ENCODE peak calls at places on chromosomes 3 and 15, in five cellular contexts. C, M, S, I and X are unnamed samples.

GRCh38 chr3:141385386-141386079 is 17.2 kb downstream of the ZBTB38 start:
- DNase-seq in C (no peak), M (no peak), S (peak; percentile 96), I (no peak), X (no peak)

GRCh38 chr15:94858449-94858848 is 627.1 kb downstream of the MCTP2 start:
- DNase-seq in C (no peak), M (no peak), S (no peak), I (no peak), X (no peak)

GRCh38 chr3:23696842-23697241 is 108.9 kb upstream of the UBE2E1 start:
- DNase-seq in C (no peak), M (no peak), S (no peak), I (no peak), X (no peak)

GRCh38 chr3:152021951-152022461 is 148.6 kb downstream of the SUCNR1 start:
- DNase-seq in C (no peak), M (no peak), S (no peak), I (peak; percentile 60), X (no peak)

GRCh38 chr3:52819936-52820335 is 10.5 kb downstream of the ITIH4 start:
- DNase-seq in C (no peak), M (no peak), S (no peak), I (no peak), X (no peak)

GRCh38 chr3:100226712-100227429 is 33.9 kb upstream of the TBC1D23 start:
- DNase-seq in C (no peak), M (no peak), S (no peak), I (no peak), X (peak; percentile 89)

GRCh38 chr3:12768579-12769527 is 9.8 kb upstream of the TMEM40 start:
- DNase-seq in C (no peak), M (no peak), S (no peak), I (no peak), X (no peak)

GRCh38 chr3:129238945-129239705 is 10.3 kb upstream of the COPG1 start:
- DNase-seq in C (no peak), M (no peak), S (peak; percentile 28), I (no peak), X (no peak)

GRCh38 chr3:184441202-184441900 is 61.5 kb downstream of the CHRD start:
- DNase-seq in C (no peak), M (no peak), S (no peak), I (no peak), X (peak; percentile 54)

GRCh38 chr3:46124216-46125143 is 83.6 kb downstream of the CCR1 start:
- DNase-seq in C (no peak), M (no peak), S (no peak), I (no peak), X (no peak)

GRCh38 chr3:133767607-133768006 is 21.4 kb downstream of the TF start:
- DNase-seq in C (no peak), M (no peak), S (no peak), I (no peak), X (no peak)

GRCh38 chr3:71893702-71894479 is 108.9 kb upstream of the PROK2 start:
- DNase-seq in C (no peak), M (no peak), S (no peak), I (no peak), X (no peak)

DNA sequence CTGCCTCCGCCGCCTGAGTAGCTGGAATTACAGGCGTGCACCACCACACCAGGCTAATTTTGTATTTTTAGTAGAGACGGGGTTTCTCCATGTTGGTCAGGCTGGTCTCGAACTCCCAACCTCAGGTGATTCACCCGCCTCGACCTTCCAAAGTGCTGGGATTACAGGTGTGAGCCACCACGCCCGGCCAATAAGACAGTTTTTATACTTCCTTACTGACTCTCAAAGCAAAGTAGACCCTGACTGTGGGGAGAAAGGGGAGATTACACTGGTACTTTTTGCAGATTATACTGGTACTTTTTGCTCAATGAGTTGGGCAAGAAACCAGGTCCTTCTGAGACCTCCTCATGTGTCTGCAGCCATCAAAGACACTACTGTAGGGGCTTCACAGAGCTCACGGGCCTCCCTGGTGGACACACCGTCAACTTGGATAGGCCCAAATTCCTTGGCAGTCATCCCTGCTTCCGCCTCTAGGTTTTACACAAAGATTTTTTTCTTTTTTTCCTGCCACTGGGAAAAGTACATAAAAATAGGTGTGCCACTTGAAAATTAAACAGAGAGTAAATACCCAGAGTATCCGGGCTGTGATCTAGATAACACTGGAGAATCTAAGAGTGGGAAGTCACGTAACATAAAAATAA is 143.3 kb upstream of the WNT5A start:
- DNase-seq in C (no peak), M (no peak), S (no peak), I (no peak), X (no peak)
- TF ChIP-seq CTCF in C (no peak), M (no peak), S (no peak), I (no peak), X (no peak)

DNA sequence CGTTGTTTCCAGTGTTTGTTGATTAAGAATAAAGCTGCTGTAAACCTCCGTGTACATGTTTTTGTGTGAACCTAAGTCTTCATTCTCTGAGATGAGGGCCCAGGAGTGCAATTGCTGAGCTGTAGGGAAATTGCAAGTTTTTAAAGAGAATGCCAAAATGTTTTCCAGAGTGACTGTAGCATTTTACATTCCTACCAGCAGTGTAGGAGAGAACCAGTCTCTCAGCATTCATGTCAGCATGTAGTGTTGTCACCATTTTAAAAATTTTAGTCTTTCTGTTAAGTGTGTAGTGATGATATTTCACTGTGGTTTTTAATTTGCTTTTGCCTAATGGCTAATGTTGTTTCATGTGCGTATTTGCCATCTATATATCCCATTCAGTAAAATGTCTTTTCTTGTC is 3.4 kb upstream of the MGLL start:
- DNase-seq in C (no peak), M (no peak), S (no peak), I (no peak), X (no peak)
- TF ChIP-seq CTCF in C (no peak), M (no peak), S (no peak), I (no peak), X (peak; percentile 35)

GRCh38 chr3:108322352-108322751 is 26.0 kb downstream of the HHLA2 start:
- DNase-seq in C (no peak), M (no peak), S (no peak), I (no peak), X (no peak)
- TF ChIP-seq CTCF in C (no peak), M (no peak), S (no peak), I (no peak), X (no peak)

DNA sequence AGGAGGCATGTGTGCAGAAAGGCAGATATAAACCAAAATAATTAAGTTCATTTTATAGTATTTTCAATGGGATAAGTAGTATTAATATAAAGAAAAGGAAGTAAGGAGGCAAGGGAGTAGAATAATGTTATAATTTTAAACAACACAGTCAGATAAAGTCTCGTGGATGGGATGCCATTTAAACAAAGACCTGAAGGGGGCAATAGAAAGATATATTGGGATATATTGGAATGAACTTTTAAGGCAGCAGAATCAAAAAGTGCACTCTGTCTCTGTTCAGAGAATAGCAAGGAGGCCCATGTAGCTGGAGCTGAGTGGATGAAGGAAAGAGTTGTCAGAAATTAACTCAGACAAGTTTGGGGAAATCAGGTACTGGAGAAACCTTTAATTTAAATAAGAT is 158.7 kb downstream of the CGGBP1 start:
- DNase-seq in C (peak; percentile 4), M (no peak), S (no peak), I (no peak), X (no peak)
- TF ChIP-seq CTCF in C (no peak), M (no peak), S (no peak), I (no peak), X (peak; percentile 25)

DNA sequence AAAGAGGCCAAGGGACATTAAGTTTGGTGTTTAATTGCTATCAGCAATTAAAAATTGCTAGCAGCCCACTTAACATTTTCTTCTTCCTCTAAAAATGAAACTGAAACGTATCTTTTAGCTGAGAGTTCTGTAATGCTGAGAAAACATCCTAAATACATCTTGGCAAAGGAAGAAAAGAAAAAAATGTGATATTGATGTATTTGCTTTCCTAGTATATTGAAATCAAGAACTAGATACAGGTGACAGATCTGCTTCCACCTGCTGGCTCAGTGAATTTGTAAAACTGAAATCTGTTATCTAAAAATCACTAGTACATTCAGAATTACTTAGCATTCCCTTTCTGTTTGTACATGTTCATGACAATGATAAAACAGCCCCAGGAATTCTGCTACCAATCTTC is 283.2 kb downstream of the ZBTB20 start:
- DNase-seq in C (peak; percentile 5), M (no peak), S (peak; percentile 32), I (no peak), X (no peak)
- TF ChIP-seq CTCF in C (no peak), M (no peak), S (no peak), I (no peak), X (no peak)

DNA sequence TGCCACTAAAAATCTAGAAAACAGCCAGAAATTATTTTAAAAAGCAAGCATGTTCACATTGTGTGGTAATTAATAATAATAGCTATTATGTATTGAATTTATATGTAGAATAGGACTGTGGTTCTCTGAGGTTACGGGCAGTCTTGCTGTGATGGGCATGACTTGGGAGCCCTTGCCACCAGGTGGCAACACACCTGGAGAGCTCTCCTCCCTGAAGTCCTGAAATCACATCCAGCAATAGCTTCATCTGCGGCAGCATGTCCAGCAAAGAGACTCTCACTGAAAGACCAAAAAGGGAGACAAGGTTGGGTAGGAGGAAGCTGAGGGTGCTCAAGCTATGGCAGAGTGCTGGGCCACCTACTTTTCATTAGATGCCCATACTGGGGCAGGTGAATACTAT is 206.8 kb upstream of the IL12A start:
- DNase-seq in C (no peak), M (no peak), S (no peak), I (no peak), X (no peak)
- TF ChIP-seq CTCF in C (no peak), M (no peak), S (peak; percentile 35), I (no peak), X (no peak)